ENCODE peak calls at places on chromosome 13, in eight cellular contexts. V is spleen, F is stomach, S is transverse colon, A is Peyer's patch, G is ovary, E is sigmoid colon, Y is heart left ventricle. J is an unnamed sample.

GRCh38 chr13:36480726-36481485 is 48.6 kb downstream of the CCNA1 start:
- DNase-seq in V (no peak), F (no peak), S (no peak), A (no peak), G (no peak), E (no peak), Y (no peak), J (no peak)

GRCh38 chr13:59384154-59384553 is 779.6 kb downstream of the DIAPH3 start:
- DNase-seq in V (no peak), F (no peak), S (no peak), A (no peak), G (no peak), E (no peak), Y (no peak), J (no peak)

GRCh38 chr13:103803349-103803748 is 737.1 kb upstream of the SLC10A2 start:
- DNase-seq in V (no peak), F (no peak), S (no peak), A (no peak), G (no peak), E (no peak), Y (no peak), J (no peak)

GRCh38 chr13:50220938-50221337 is 205.7 kb downstream of the KCNRG start:
- DNase-seq in V (no peak), F (no peak), S (no peak), A (no peak), G (no peak), E (no peak), Y (no peak), J (no peak)

GRCh38 chr13:41019027-41019487 is at the start of gene ELF1:
- DNase-seq in V (peak), F (peak), S (peak), A (no peak), G (no peak), E (no peak), Y (no peak), J (peak)

GRCh38 chr13:24228852-24229458 is 68.4 kb downstream of the SPATA13 start:
- DNase-seq in V (no peak), F (no peak), S (no peak), A (no peak), G (no peak), E (no peak), Y (no peak), J (peak)

GRCh38 chr13:110628952-110629701 is 13.8 kb downstream of the NAXD start:
- DNase-seq in V (no peak), F (no peak), S (no peak), A (no peak), G (no peak), E (peak), Y (no peak), J (no peak)

GRCh38 chr13:40613192-40613818 is 53.1 kb downstream of the FOXO1 start:
- DNase-seq in V (peak), F (peak), S (peak), A (no peak), G (no peak), E (peak), Y (no peak), J (no peak)

GRCh38 chr13:60311527-60311926 is 85.5 kb upstream of the TDRD3 start:
- DNase-seq in V (no peak), F (no peak), S (no peak), A (no peak), G (no peak), E (no peak), Y (no peak), J (no peak)

GRCh38 chr13:43284162-43284561 is 260.8 kb downstream of the DNAJC15 start:
- DNase-seq in V (no peak), F (no peak), S (no peak), A (no peak), G (no peak), E (no peak), Y (no peak), J (no peak)

GRCh38 chr13:46094478-46094877 is 10.4 kb downstream of the CPB2 start:
- DNase-seq in V (no peak), F (no peak), S (no peak), A (no peak), G (no peak), E (no peak), Y (no peak), J (no peak)

GRCh38 chr13:106182404-106182803 is 353.1 kb downstream of the EFNB2 start:
- DNase-seq in V (no peak), F (no peak), S (no peak), A (no peak), G (no peak), E (no peak), Y (no peak), J (peak)

GRCh38 chr13:112721198-112722104 is 31.6 kb downstream of the ATP11A start:
- DNase-seq in V (peak), F (no peak), S (no peak), A (peak), G (peak), E (no peak), Y (no peak), J (no peak)
- TF ChIP-seq POLR2A in V (no peak), F (no peak), S (no peak), A (no peak), G (no peak), E (no peak), Y (no peak), J (no peak)

GRCh38 chr13:99828114-99828513 is 143.5 kb downstream of the ZIC5 start:
- DNase-seq in V (no peak), F (no peak), S (no peak), A (no peak), G (no peak), E (no peak), Y (no peak), J (no peak)

GRCh38 chr13:99830931-99831330 is 140.6 kb downstream of the ZIC5 start:
- DNase-seq in V (no peak), F (no peak), S (no peak), A (no peak), G (no peak), E (no peak), Y (no peak), J (no peak)

GRCh38 chr13:99827011-99827410 is 144.6 kb downstream of the ZIC5 start:
- DNase-seq in V (no peak), F (no peak), S (no peak), A (no peak), G (no peak), E (no peak), Y (no peak), J (no peak)

GRCh38 chr13:99829593-99830239 is 141.9 kb downstream of the ZIC5 start:
- DNase-seq in V (no peak), F (no peak), S (no peak), A (no peak), G (no peak), E (no peak), Y (no peak), J (no peak)

DNA sequence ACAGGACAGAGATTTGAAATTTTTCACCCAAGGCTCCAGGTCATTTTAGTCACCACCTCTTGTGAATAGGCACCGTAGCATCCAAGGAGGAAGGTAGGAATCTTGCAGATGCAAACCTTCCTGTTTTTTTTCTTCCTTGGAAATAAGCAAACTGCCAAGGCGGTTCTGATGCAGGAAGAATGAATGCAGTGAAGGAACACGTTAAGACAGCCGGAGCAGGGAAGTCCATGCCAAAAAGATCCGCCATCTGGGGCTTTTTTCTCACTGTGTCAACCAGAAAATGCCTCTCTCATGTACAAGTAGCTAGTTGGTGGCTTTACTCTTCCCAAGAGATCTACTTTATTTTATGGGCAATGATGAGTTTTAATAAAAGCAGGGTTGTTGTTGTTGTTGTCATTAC is 142.4 kb downstream of the ZIC5 start:
- DNase-seq in V (no peak), F (no peak), S (no peak), A (no peak), G (no peak), E (no peak), Y (no peak), J (no peak)
- TF ChIP-seq POLR2A in V (no peak), F (no peak), S (no peak), A (no peak), G (no peak), E (no peak), Y (no peak), J (no peak)

GRCh38 chr13:90835826-90836225 is 511.7 kb upstream of the MIR17HG start:
- DNase-seq in V (no peak), F (no peak), S (no peak), A (no peak), G (no peak), E (no peak), Y (no peak), J (no peak)
- TF ChIP-seq POLR2A in V (no peak), F (no peak), S (no peak), A (no peak), G (no peak), E (no peak), Y (no peak), J (no peak)

DNA sequence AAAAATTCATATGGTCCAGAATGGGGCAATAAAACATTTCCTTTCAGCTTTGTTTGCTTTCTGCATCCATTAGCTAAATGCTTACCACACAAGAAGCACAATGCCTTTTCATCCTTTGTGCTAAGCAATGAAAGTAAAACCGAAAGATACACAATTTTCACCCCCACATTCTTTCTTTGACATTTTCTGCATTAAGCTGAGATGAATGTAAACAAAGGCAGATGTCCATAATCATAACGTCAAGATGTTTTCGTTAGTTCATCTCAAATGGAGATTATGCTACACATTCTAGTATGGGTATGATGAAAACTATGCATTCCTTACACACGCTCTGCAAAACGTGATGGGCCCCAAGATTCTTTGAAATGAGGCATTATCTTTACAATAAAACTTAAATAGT is 568.5 kb downstream of the SLITRK6 start:
- DNase-seq in V (no peak), F (no peak), S (no peak), A (no peak), G (no peak), E (no peak), Y (no peak), J (no peak)
- TF ChIP-seq POLR2A in V (no peak), F (no peak), S (no peak), A (no peak), G (no peak), E (no peak), Y (no peak), J (no peak)

GRCh38 chr13:77171451-77171850 is 144.5 kb upstream of the FBXL3 start:
- DNase-seq in V (no peak), F (no peak), S (no peak), A (no peak), G (no peak), E (no peak), Y (no peak), J (no peak)
- TF ChIP-seq POLR2A in V (no peak), F (no peak), S (no peak), A (no peak), G (no peak), E (no peak), Y (no peak), J (no peak)

GRCh38 chr13:72782717-72783116 is 784 bp downstream of the PIBF1 start:
- DNase-seq in V (no peak), F (no peak), S (no peak), A (no peak), G (no peak), E (no peak), Y (no peak), J (no peak)

GRCh38 chr13:72781461-72782439 is at the start of the genes DIS3 and PIBF1:
- DNase-seq in V (peak), F (peak), S (peak), A (peak), G (peak), E (peak), Y (peak), J (peak)
- TF ChIP-seq POLR2A in V (peak), F (no peak), S (peak), A (peak), G (peak), E (peak), Y (peak), J (peak)

GRCh38 chr13:52195052-52195837 is 35.8 kb upstream of the NEK3 start:
- DNase-seq in V (peak), F (peak), S (peak), A (peak), G (peak), E (peak), Y (peak), J (no peak)
- TF ChIP-seq POLR2A in V (no peak), F (no peak), S (peak), A (no peak), G (no peak), E (no peak), Y (no peak), J (no peak)

DNA sequence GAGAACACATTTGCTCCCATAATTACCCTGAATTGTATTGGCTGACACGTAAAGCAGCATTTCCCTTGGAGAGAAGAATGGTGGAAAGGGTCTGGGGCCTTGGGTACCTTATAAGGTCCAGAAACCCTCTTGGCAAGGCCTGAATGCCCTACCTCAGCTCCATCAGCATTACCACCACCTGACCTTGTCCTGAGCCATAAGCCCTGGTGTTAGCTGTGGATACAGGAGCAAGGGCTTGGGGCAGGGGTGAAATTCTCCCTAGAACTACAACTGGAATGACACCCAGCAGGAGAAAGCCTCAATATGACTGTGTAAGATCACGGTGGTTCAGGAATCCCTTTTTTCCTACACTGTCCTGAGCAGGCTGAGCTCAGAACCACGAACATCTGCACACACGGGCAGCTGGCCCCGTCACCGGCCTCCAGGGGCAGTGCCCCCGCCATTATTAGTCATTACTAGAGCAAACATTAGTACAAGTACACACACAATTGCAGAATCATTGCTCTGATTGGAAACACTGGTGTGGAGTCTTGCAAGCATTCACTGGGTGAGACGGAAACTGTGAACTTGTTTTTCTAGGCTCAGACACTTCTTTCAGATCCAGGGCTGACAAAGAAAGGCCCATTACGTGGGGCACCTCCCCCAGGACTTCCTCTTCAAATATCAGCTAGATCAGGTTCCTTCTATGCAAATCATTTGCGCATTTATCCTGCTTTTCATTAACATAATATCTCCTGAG is 26.7 kb upstream of the MTIF3 start:
- DNase-seq in V (no peak), F (peak), S (no peak), A (no peak), G (no peak), E (no peak), Y (no peak), J (no peak)
- TF ChIP-seq POLR2A in V (no peak), F (no peak), S (no peak), A (no peak), G (no peak), E (no peak), Y (no peak), J (no peak)

DNA sequence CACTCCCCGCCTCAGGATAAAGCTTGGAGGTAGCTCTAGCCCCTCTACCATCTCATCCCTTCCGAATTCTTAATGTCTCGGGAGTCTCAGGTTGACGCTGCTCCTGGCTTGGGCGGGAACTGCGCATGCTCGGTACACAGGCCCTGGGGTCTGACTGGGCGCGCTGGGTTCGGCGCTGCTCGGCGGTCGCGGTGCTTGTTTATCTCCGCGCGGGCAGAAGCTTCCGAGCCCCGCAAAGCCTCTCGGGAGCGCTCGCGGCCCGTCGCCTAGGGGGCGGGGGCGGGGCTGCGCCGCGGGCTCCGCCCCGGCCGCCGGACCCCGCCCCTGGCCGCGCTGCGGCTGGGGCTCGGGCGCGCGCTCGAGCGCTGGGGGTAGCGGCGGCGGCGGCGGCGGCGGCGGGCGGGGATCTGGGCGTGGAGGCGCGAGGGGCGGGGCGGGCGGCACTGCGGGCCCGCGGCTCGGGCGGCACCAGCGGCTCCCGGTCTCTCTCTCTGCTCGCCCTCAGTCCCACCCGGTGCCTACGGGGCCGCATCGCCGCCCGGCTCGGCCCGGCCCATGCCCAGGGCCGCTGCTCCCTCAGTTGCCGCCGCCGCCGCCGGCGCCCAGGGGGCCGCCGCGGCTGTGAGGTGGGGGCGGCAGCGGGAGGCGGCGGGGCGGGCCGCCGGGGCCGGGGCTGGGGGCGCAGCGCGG is at the start of gene RAP2A:
- DNase-seq in V (peak), F (peak), S (peak), A (peak), G (peak), E (peak), Y (peak), J (peak)
- TF ChIP-seq POLR2A in V (no peak), F (no peak), S (peak), A (peak), G (peak), E (peak), Y (no peak), J (peak)